ENCODE peak calls at places on chromosomes 16 and 17, in four cellular contexts. L is A549, O is uterus, M is HCT116. G is an unnamed sample. For H3K4me1, the result is how much of the 10 kb centered on the place peaks cover.

GRCh38 chr17:35117984-35118383 is 1.7 kb downstream of the RAD51D start:
- DNase-seq in L (no peak), O (no peak), M (no peak), G (no peak)

GRCh38 chr17:39146273-39146672 is 5.2 kb downstream of the PLXDC1 start:
- DNase-seq in L (no peak), O (no peak), M (no peak), G (no peak)

GRCh38 chr16:3829631-3830536 is 50.6 kb downstream of the CREBBP start:
- DNase-seq in L (no peak), O (no peak), M (no peak), G (no peak)

GRCh38 chr17:69762359-69762758 is 312.7 kb upstream of the KCNJ16 start:
- DNase-seq in L (no peak), O (no peak), M (no peak), G (no peak)

GRCh38 chr17:45260204-45260783 is 1.6 kb downstream of the SPATA32 start:
- DNase-seq in L (no peak), O (no peak), M (no peak), G (no peak)

GRCh38 chr16:81401035-81401950 is 43.3 kb upstream of the CMIP start:
- DNase-seq in L (peak), O (no peak), M (peak), G (peak)

GRCh38 chr17:16908282-16908681 is 63.6 kb downstream of the TNFRSF13B start:
- DNase-seq in L (no peak), O (no peak), M (no peak), G (no peak)

GRCh38 chr16:4140652-4141051 is 24.4 kb upstream of the ADCY9 start:
- DNase-seq in L (no peak), O (no peak), M (no peak), G (no peak)

GRCh38 chr17:40714473-40714872 is 10.9 kb upstream of the KRT24 start:
- DNase-seq in L (no peak), O (no peak), M (no peak), G (no peak)

GRCh38 chr17:32824334-32824733 is 52.6 kb downstream of the MYO1D start:
- DNase-seq in L (no peak), O (no peak), M (no peak), G (no peak)

DNA sequence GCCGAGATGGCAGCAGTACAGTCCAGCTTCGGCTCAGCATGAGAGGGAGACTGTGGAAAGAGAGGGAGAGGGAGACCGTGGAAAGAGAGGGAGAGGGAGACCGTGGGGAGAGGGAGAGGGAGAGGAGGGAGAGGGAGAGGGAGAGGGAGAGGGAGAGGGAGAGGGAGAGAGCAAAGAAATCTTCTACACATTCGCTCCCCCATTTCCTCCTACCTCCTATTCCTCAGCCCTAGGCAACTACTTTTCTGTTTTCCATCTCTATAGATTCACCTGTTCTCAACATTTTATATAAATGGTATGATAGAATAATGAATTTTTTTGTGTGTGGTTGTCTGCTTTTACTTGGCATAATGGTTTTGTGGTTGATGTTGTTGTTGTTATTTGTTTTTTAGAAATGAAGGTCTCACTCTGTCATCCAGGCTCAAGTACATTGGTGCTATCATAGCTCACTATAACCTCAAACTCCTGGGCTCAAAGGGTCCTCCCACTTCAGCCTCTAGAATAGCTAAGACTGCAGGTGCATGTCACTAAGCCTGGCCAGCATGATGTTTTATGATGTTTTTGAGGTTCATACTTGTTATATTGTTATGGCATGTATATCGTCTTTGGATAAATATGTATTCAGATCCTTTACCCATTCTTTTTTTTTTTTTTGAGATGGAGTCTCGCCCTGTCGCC is 6.0 kb upstream of the PRPF8 start:
- DNase-seq in L (no peak), O (no peak), M (no peak), G (no peak)
- H3K4me1 ChIP-seq in L (under half), O (under half), M (under half), G (under half)

DNA sequence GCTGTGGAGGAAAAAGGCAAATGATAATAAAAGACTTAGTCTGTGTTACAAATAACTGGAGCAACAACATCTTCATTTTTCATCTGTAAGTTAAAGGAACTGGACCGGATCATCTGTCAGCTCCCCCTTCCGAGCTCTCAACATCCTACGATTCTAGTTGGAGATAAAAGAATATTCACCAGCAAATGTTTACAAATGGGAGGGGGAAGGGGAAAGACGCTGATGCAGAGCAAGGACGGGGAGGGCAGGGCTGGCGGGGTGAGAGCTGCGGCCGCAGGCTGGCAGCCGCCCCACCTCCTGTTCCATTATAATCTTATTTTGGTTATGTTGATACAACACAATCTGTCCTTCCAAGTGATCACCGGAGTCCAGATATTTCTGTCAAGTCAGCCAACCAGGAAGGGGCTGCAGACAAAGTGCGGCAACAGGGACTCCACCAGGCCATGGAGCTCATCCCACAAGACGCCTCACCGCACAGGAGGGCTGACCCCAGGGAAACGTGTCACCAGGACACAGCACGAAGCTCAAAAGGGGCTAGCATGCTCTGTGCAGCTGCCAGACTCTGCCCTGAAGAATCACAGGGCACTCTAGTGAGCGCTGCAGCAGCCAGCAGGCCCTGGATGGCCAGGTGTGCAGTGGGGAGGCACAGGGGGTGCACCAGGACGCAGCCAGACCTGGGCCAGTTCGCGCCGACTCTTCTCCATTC is 19.7 kb downstream of the FBXO31 start:
- DNase-seq in L (no peak), O (no peak), M (no peak), G (peak)
- TF ChIP-seq POLR2A in L (no peak), O (no peak), M (no peak), G (no peak)

DNA sequence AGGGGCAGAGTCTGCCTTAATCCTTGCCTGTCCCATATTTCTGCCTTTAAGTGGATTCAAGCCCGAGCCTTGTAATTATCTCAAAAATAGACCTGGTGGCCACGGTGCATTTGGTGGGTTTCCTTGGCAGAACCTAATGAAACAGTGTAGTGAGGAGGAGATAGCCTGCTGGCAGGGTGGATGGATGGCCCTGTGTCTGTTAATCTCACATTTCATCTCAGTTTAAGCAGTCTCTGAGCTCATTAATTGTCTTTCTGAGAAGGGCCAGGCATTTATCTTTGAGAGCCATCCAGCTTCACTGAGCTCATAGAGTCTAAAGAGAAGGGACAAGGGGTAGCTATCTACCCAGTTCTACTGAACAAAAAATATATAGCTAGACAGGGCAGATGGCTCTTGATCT is 364.0 kb upstream of the EEF2KMT start:
- DNase-seq in L (no peak), O (no peak), M (no peak), G (no peak)
- H3K4me3 ChIP-seq in L (no peak), O (no peak), M (no peak), G (no peak)

DNA sequence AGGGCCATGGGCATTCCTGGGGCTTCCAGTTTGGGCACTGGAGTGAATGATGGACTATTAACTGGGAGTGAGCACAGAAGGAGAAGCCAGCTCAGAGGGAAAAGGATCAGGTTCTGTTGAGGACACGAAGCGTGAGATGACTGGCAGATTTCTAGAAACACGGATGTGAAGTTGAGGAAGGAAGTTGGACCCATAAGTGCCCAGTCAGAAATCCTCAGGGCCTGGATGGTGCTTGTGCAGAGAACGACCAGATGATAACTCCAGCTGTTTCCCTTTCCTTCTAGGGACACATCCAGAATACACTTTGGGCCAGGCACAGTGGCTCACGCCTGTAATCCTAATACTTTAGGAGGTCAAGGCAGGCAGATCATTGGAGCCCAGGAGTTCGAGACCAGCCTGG is 23.3 kb upstream of the ANKRD40CL start:
- DNase-seq in L (no peak), O (no peak), M (no peak), G (no peak)
- H3K4me1 ChIP-seq in L (under half), O (under half), M (under half), G (under half)

GRCh38 chr16:74700206-74701040 is at the start of gene MLKL:
- DNase-seq in L (peak), O (peak), M (peak), G (peak)

GRCh38 chr16:74691093-74691855 is 9.4 kb downstream of the MLKL start:
- DNase-seq in L (no peak), O (no peak), M (no peak), G (no peak)

GRCh38 chr16:74698220-74698619 is 2.4 kb downstream of the MLKL start:
- DNase-seq in L (no peak), O (no peak), M (no peak), G (no peak)

GRCh38 chr16:74699666-74700065 is 996 bp downstream of the MLKL start:
- DNase-seq in L (no peak), O (no peak), M (no peak), G (peak)

DNA sequence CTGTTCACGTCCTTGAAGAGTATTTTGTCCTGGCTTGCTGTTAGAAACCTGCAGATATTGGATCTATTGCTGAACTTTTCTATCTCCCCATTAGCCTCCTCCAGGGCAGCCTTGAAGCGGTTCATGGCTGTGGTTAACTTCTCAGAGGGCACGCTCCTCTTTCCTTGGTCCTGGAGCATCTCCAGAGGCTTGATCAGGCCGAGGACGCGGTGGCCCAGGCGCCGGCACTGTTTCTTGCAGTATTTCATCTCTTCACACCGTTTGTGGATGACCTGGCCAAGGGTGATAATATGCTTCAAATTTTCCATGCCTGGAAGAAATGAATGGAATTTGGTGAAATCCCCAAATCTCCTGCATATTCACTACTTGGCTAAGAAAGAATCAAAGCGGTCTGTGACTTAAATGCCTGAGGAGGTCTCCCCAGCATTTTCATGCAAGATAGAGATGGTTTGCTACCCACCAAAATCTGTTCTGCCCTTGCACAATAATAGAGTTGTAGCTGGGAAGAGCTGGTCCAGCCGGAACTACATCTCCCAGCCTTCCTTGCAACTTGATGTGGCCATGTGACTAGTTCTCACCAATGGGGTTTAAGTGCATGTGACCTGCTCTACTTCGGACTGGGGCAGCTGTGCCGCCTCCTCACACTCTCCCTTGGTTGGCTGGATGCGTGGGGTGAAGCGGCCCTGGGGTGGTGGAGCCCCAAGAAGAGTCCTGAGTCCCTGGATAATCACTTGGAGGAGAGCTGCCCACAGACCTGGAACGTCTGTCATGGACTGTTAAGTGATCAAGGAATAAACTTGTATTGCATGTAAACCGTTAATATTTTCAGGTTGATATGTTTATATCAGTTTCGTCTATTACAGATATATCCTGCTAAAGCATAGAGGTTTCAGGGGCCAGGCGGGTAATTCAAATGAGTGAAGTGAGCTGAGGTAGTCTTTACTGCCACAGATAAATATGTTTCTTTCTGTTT is 4.9 kb downstream of the MLKL start:
- DNase-seq in L (peak), O (peak), M (peak), G (peak)
- TF ChIP-seq POLR2A in L (peak), O (no peak), M (peak), G (no peak)

G was measured in transverse colon.